ENCODE peak calls at places on chromosomes 12 and 14, in five cellular contexts. E is omental fat pad, V is fibroblast of mammary gland, S is transverse colon, A is lower leg skin. D is an unnamed sample.

GRCh38 chr12:58750484-58750883 is 169.8 kb downstream of the LRIG3 start:
- DNase-seq in E (no peak), A (no peak), V (peak), S (no peak), D (no peak)

GRCh38 chr12:113674302-113674701 is 202.6 kb upstream of the LHX5 start:
- DNase-seq in V (no peak), A (no peak), S (no peak), E (no peak), D (no peak)

GRCh38 chr12:68406134-68406576 is 74.0 kb upstream of the MDM1 start:
- DNase-seq in V (peak), S (peak), A (peak), E (peak), D (peak)

GRCh38 chr14:90061849-90062794 is at the start of gene KCNK13:
- DNase-seq in V (no peak), E (no peak), S (peak), A (peak), D (peak)

GRCh38 chr14:60537663-60538062 is 28.7 kb downstream of the SIX6 start:
- DNase-seq in A (no peak), V (no peak), S (no peak), E (no peak), D (no peak)

GRCh38 chr14:64928239-64929002 is 14.1 kb downstream of the GPX2 start:
- DNase-seq in V (no peak), A (no peak), S (no peak), E (no peak), D (no peak)

GRCh38 chr12:12992418-12993175 is 7.5 kb downstream of the HEBP1 start:
- DNase-seq in A (no peak), V (peak), E (peak), S (peak), D (peak)

GRCh38 chr14:87745507-87746118 is 247.4 kb downstream of the GALC start:
- DNase-seq in S (no peak), A (no peak), E (no peak), V (peak), D (peak)

GRCh38 chr14:49114161-49114893 is 471.9 kb downstream of the RPS29 start:
- DNase-seq in E (no peak), A (no peak), S (no peak), V (no peak), D (no peak)

GRCh38 chr12:112906712-112907414 is at the start of gene OAS1:
- DNase-seq in V (peak), E (no peak), A (no peak), S (peak), D (peak)

GRCh38 chr12:56836317-56836716 is 73.2 kb downstream of the HSD17B6 start:
- DNase-seq in E (peak), V (peak), S (peak), A (no peak), D (no peak)

GRCh38 chr14:103483600-103483999 is 39.0 kb downstream of the CKB start:
- DNase-seq in E (peak), V (peak), A (no peak), S (no peak), D (no peak)

GRCh38 chr14:100694579-100695422 is 31.9 kb upstream of the DLK1 start:
- DNase-seq in V (no peak), E (no peak), S (no peak), A (no peak), D (no peak)

GRCh38 chr12:50545783-50546182 is 41.0 kb downstream of the DIP2B start:
- DNase-seq in E (no peak), V (no peak), S (peak), A (no peak), D (no peak)

GRCh38 chr12:91833780-91834359 is 311.8 kb downstream of the BTG1 start:
- DNase-seq in A (no peak), V (no peak), E (no peak), S (no peak), D (peak)